ENCODE peak calls at places on chromosomes 1 and 21, in four cellular contexts. P is HL-60, B is K562, C is GM12878. I is an unnamed sample.

GRCh38 chr1:113142791-113143190 is 69.8 kb downstream of the LRIG2 start:
- DNase-seq in P (no peak), B (no peak), C (no peak), I (no peak)

GRCh38 chr1:167430134-167430848 is 88.0 kb downstream of the CD247 start:
- DNase-seq in P (no peak), B (no peak), C (no peak), I (no peak)

GRCh38 chr1:235054466-235054865 is 74.2 kb downstream of the TOMM20 start:
- DNase-seq in P (no peak), B (no peak), C (no peak), I (no peak)

GRCh38 chr1:185045793-185046441 is 559 bp downstream of the RNF2 start:
- DNase-seq in P (peak), B (peak), C (no peak), I (no peak)

GRCh38 chr1:6224733-6225132 is 11.0 kb downstream of the ICMT start:
- DNase-seq in P (no peak), B (no peak), C (no peak), I (no peak)

GRCh38 chr1:158117854-158118691 is 62.6 kb upstream of the CD1D start:
- DNase-seq in P (peak), B (peak), C (no peak), I (peak)

GRCh38 chr1:1157426-1157913 is 16.2 kb upstream of the TTLL10 start:
- DNase-seq in P (peak), B (peak), C (no peak), I (peak)

GRCh38 chr1:111912116-111912515 is 77.4 kb downstream of the KCND3 start:
- DNase-seq in P (no peak), B (no peak), C (no peak), I (no peak)

GRCh38 chr1:241706967-241707366 is 54.9 kb downstream of the WDR64 start:
- DNase-seq in P (no peak), B (no peak), C (no peak), I (no peak)

GRCh38 chr21:44801468-44802395 is at the start of gene UBE2G2:
- DNase-seq in P (peak), B (peak), C (no peak), I (peak)

GRCh38 chr1:13892141-13892670 is 192.2 kb downstream of the PRDM2 start:
- DNase-seq in P (no peak), B (no peak), C (no peak), I (no peak)

GRCh38 chr1:15214507-15214906 is 32.5 kb upstream of the FHAD1 start:
- DNase-seq in P (no peak), B (no peak), C (no peak), I (no peak)

GRCh38 chr1:172882791-172883386 is 167.9 kb downstream of the TNFSF18 start:
- DNase-seq in P (no peak), B (no peak), C (no peak), I (no peak)

GRCh38 chr1:160006312-160006940 is 25.4 kb downstream of the PIGM start:
- DNase-seq in P (peak), B (peak), C (no peak), I (peak)

GRCh38 chr1:61606448-61607312 is 118.3 kb downstream of the TM2D1 start:
- DNase-seq in P (no peak), B (no peak), C (no peak), I (no peak)

GRCh38 chr1:207962716-207963428 is 51.9 kb upstream of the CD34 start:
- DNase-seq in P (peak), B (no peak), C (no peak), I (peak)

GRCh38 chr21:26490771-26491170 is 82.3 kb downstream of the CYYR1 start:
- DNase-seq in P (no peak), B (no peak), C (no peak), I (no peak)

GRCh38 chr21:41431788-41432548 is 5.9 kb downstream of the MX1 start:
- DNase-seq in P (no peak), B (no peak), C (peak), I (peak)

GRCh38 chr1:109901508-109902145 is 9.0 kb upstream of the CSF1 start:
- DNase-seq in P (no peak), B (peak), C (no peak), I (no peak)

GRCh38 chr1:234427950-234428646 is 50.9 kb downstream of the TARBP1 start:
- DNase-seq in P (no peak), B (no peak), C (no peak), I (no peak)

GRCh38 chr1:64484651-64485050 is 14.7 kb downstream of the CACHD1 start:
- DNase-seq in P (no peak), B (no peak), C (no peak), I (no peak)

GRCh38 chr21:45002381-45003204 is 62.8 kb downstream of the SLX9 start:
- DNase-seq in P (no peak), B (no peak), C (no peak), I (no peak)

GRCh38 chr1:194929376-194929775 is 1678.9 kb downstream of the KCNT2 start:
- DNase-seq in P (no peak), B (no peak), C (no peak), I (no peak)

DNA sequence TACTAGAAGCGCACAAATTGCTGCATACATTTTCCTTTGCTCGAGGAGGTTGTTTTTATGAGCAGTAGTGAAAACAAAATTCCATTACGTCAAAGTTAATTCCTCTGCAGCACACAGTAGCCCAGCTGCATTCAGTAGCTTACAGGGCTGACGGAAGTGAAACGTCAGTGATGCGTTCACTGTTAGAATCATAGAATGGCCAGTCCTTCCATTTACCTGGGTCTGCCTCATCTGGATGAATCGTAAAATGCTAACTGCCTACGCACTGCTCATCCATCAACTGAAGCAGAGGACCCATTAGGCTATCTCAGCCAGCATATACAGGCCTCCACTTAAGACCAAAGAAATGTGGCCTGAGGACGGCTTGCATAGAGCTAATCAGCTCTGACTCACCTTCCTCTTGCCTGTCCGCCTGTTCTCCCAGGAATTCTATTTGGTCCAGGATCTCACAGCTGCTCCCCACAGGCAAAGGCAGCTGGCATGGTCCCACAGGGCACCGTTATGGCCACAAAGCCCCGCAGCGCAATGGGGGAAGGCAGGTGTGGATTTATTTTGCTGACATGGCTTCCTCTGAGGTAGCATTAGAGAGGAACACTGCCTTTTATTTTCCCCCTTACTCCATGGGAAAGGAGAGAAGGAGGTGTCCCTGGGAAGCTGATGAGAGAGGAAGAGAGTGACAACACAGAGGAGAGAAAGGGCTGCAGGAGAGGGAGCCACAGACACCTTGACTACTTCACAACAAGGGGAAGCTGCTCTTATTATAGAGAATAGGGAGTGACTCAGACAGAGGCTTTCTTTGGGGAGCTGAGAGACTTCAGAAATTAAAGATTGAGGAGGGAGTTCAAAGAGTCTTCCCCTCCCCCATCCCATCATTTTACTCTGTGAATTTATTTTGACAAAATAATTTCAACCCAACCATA is 177.7 kb downstream of the HHIPL2 start:
- DNase-seq in P (no peak), B (no peak), C (no peak), I (no peak)
- TF ChIP-seq SPI1 in P (no peak), B (no peak), C (no peak), I (no peak)

GRCh38 chr1:244165701-244166100 is 114.6 kb downstream of the ZBTB18 start:
- DNase-seq in P (no peak), B (no peak), C (no peak), I (no peak)

GRCh38 chr1:244164563-244164890 is 113.4 kb downstream of the ZBTB18 start:
- DNase-seq in P (no peak), B (no peak), C (no peak), I (no peak)

GRCh38 chr1:244165021-244165420 is 113.9 kb downstream of the ZBTB18 start:
- DNase-seq in P (no peak), B (no peak), C (no peak), I (no peak)

GRCh38 chr1:244163131-244163530 is 112.0 kb downstream of the ZBTB18 start:
- DNase-seq in P (no peak), B (no peak), C (no peak), I (no peak)

GRCh38 chr1:244163861-244164562 is 112.9 kb downstream of the ZBTB18 start:
- DNase-seq in P (no peak), B (no peak), C (no peak), I (no peak)
- TF ChIP-seq POLR2AphosphoS5 in P (no peak), B (no peak), C (no peak), I (no peak)

GRCh38 chr1:168719306-168720111 is 9.5 kb downstream of the DPT start:
- DNase-seq in P (peak), B (no peak), C (peak), I (no peak)
- TF ChIP-seq SPI1 in P (no peak), B (no peak), C (no peak), I (no peak)

DNA sequence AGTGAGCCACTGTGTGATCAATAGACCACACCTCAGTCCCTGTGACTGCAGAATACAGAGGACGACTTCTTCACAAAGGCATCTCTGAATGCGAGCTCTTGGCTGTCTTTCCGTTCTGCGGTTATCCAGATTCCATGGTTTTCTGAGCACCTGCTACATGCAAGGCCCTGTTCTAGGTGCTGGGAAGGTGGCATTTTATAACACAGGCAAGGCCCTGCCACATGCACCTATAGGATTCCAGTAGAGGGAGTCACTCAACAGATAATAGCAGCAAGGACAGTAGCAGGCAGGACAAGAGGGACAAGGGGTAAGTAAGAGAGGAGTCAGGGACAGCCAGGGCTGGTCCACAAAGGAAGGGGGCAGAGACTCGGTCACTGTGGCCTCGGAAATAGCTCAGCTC is 9.0 kb downstream of the URB1 start:
- DNase-seq in P (no peak), B (no peak), C (no peak), I (no peak)
- TF ChIP-seq POLR2AphosphoS5 in P (no peak), B (no peak), C (no peak), I (no peak)